ENCODE peak calls at places on chromosomes 7 and 10, in ten cellular contexts. One of them, this sample, is unnamed.

GRCh38 chr10:109914966-109915365 is 8.3 kb downstream of the XPNPEP1 start:
- DNase-seq in IMR-90: peak; percentile 96
- DNase-seq in uterus: peak; percentile 70
- DNase-seq in fibroblast of pulmonary artery: peak; percentile 86
- DNase-seq in CD8-positive, alpha-beta T cell: no peak
- DNase-seq in mammary epithelial cell: peak; percentile 91
- DNase-seq in NB4: peak; percentile 92
- DNase-seq in brain microvascular endothelial cell: peak; percentile 82
- DNase-seq in prostate gland: no peak
- DNase-seq in kidney epithelial cell: peak; percentile 86
- DNase-seq in this sample: peak; percentile 51

GRCh38 chr7:136657332-136657942 is 211.0 kb upstream of the CHRM2 start:
- DNase-seq in fibroblast of pulmonary artery: no peak
- DNase-seq in mammary epithelial cell: no peak
- DNase-seq in NB4: no peak
- DNase-seq in brain microvascular endothelial cell: no peak
- DNase-seq in uterus: no peak
- DNase-seq in CD8-positive, alpha-beta T cell: no peak
- DNase-seq in IMR-90: peak; percentile 8
- DNase-seq in prostate gland: no peak
- DNase-seq in kidney epithelial cell: no peak
- DNase-seq in this sample: no peak

GRCh38 chr10:67812007-67812406 is 26.0 kb downstream of the DNAJC12 start:
- DNase-seq in mammary epithelial cell: no peak
- DNase-seq in uterus: no peak
- DNase-seq in prostate gland: no peak
- DNase-seq in IMR-90: no peak
- DNase-seq in kidney epithelial cell: no peak
- DNase-seq in fibroblast of pulmonary artery: no peak
- DNase-seq in NB4: no peak
- DNase-seq in brain microvascular endothelial cell: no peak
- DNase-seq in CD8-positive, alpha-beta T cell: no peak
- DNase-seq in this sample: no peak

GRCh38 chr10:3805791-3806381 is 20.9 kb upstream of the KLF6 start:
- DNase-seq in CD8-positive, alpha-beta T cell: no peak
- DNase-seq in mammary epithelial cell: peak; percentile 90
- DNase-seq in uterus: peak; percentile 70
- DNase-seq in fibroblast of pulmonary artery: peak; percentile 88
- DNase-seq in prostate gland: no peak
- DNase-seq in brain microvascular endothelial cell: peak; percentile 89
- DNase-seq in kidney epithelial cell: no peak
- DNase-seq in NB4: peak; percentile 89
- DNase-seq in IMR-90: peak; percentile 77
- DNase-seq in this sample: peak; percentile 75

GRCh38 chr10:30417301-30417700 is 16.7 kb upstream of the MAP3K8 start:
- DNase-seq in IMR-90: no peak
- DNase-seq in brain microvascular endothelial cell: no peak
- DNase-seq in kidney epithelial cell: no peak
- DNase-seq in CD8-positive, alpha-beta T cell: no peak
- DNase-seq in NB4: no peak
- DNase-seq in fibroblast of pulmonary artery: no peak
- DNase-seq in prostate gland: no peak
- DNase-seq in uterus: no peak
- DNase-seq in mammary epithelial cell: no peak
- DNase-seq in this sample: no peak

GRCh38 chr10:51397244-51397643 is 302.2 kb downstream of the CSTF2T start:
- DNase-seq in uterus: no peak
- DNase-seq in NB4: no peak
- DNase-seq in kidney epithelial cell: no peak
- DNase-seq in mammary epithelial cell: no peak
- DNase-seq in CD8-positive, alpha-beta T cell: no peak
- DNase-seq in brain microvascular endothelial cell: no peak
- DNase-seq in prostate gland: no peak
- DNase-seq in IMR-90: no peak
- DNase-seq in fibroblast of pulmonary artery: no peak
- DNase-seq in this sample: no peak

GRCh38 chr7:96709381-96710228 is at the start of gene SEM1:
- DNase-seq in prostate gland: peak; percentile 89
- DNase-seq in kidney epithelial cell: peak; percentile 59
- DNase-seq in uterus: peak; percentile 83
- DNase-seq in IMR-90: peak; percentile 84
- DNase-seq in NB4: peak; percentile 92
- DNase-seq in fibroblast of pulmonary artery: peak; percentile 91
- DNase-seq in mammary epithelial cell: peak; percentile 81
- DNase-seq in CD8-positive, alpha-beta T cell: peak; percentile 56
- DNase-seq in brain microvascular endothelial cell: peak; percentile 75
- DNase-seq in this sample: peak; percentile 89

GRCh38 chr7:50379082-50379481 is 71.1 kb downstream of the FIGNL1 start:
- DNase-seq in fibroblast of pulmonary artery: no peak
- DNase-seq in IMR-90: no peak
- DNase-seq in prostate gland: peak; percentile 59
- DNase-seq in uterus: no peak
- DNase-seq in mammary epithelial cell: peak; percentile 98
- DNase-seq in kidney epithelial cell: no peak
- DNase-seq in CD8-positive, alpha-beta T cell: no peak
- DNase-seq in brain microvascular endothelial cell: no peak
- DNase-seq in NB4: no peak
- DNase-seq in this sample: no peak

GRCh38 chr7:40586197-40586596 is 451.4 kb downstream of the SUGCT start:
- DNase-seq in kidney epithelial cell: peak; percentile 48
- DNase-seq in prostate gland: no peak
- DNase-seq in IMR-90: peak; percentile 83
- DNase-seq in brain microvascular endothelial cell: peak; percentile 79
- DNase-seq in fibroblast of pulmonary artery: peak; percentile 75
- DNase-seq in NB4: peak; percentile 28
- DNase-seq in CD8-positive, alpha-beta T cell: no peak
- DNase-seq in uterus: no peak
- DNase-seq in mammary epithelial cell: peak; percentile 50
- DNase-seq in this sample: no peak

GRCh38 chr10:95208702-95209391 is 14.8 kb downstream of the ACSM6 start:
- DNase-seq in fibroblast of pulmonary artery: peak; percentile 28
- DNase-seq in prostate gland: no peak
- DNase-seq in kidney epithelial cell: no peak
- DNase-seq in IMR-90: no peak
- DNase-seq in mammary epithelial cell: no peak
- DNase-seq in uterus: no peak
- DNase-seq in brain microvascular endothelial cell: no peak
- DNase-seq in CD8-positive, alpha-beta T cell: no peak
- DNase-seq in NB4: peak; percentile 6
- DNase-seq in this sample: no peak

GRCh38 chr10:95214369-95214768 is 20.3 kb downstream of the ACSM6 start:
- DNase-seq in fibroblast of pulmonary artery: no peak
- DNase-seq in brain microvascular endothelial cell: no peak
- DNase-seq in CD8-positive, alpha-beta T cell: no peak
- DNase-seq in mammary epithelial cell: peak; percentile 59
- DNase-seq in NB4: no peak
- DNase-seq in kidney epithelial cell: no peak
- DNase-seq in prostate gland: no peak
- DNase-seq in IMR-90: no peak
- DNase-seq in uterus: no peak
- DNase-seq in this sample: no peak

GRCh38 chr10:95214793-95215192 is 20.8 kb downstream of the ACSM6 start:
- DNase-seq in NB4: no peak
- DNase-seq in uterus: no peak
- DNase-seq in IMR-90: peak; percentile 76
- DNase-seq in CD8-positive, alpha-beta T cell: no peak
- DNase-seq in brain microvascular endothelial cell: peak; percentile 49
- DNase-seq in prostate gland: no peak
- DNase-seq in mammary epithelial cell: peak; percentile 92
- DNase-seq in fibroblast of pulmonary artery: peak; percentile 33
- DNase-seq in kidney epithelial cell: peak; percentile 56
- DNase-seq in this sample: no peak

GRCh38 chr10:95211606-95212279 is 17.7 kb downstream of the ACSM6 start:
- DNase-seq in uterus: no peak
- DNase-seq in kidney epithelial cell: no peak
- DNase-seq in NB4: no peak
- DNase-seq in prostate gland: no peak
- DNase-seq in fibroblast of pulmonary artery: no peak
- DNase-seq in CD8-positive, alpha-beta T cell: no peak
- DNase-seq in IMR-90: peak; percentile 13
- DNase-seq in brain microvascular endothelial cell: no peak
- DNase-seq in mammary epithelial cell: peak; percentile 55
- DNase-seq in this sample: no peak

DNA sequence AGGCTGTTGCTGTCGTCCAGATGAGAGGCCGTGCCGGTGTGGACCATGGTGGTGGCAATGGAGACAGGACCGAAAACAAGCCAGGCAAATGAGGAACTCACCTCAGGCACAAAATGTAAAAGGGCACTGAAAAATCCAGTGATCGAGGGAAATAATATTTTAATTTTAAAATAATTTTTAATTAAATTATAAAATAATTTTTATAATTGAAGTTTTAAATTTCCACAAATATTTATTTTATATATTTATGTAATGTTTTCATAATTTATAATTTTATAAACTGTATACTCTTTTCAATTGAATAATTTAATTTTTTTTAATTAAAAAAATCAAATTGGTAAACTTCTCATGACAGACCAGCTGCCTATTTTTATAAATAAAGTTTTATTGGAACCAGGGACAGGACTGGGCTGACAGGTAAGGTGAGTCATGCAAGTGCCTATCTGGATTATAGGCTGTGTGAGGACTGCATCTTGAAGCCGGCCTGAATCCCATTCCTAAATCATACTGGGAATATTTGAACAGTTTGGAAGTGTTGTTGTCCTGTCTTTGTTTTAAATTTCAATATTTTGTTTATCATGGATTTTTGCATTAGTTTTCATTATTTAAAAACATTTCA is 15.6 kb downstream of the ACSM6 start:
- DNase-seq in NB4: no peak
- DNase-seq in prostate gland: no peak
- DNase-seq in kidney epithelial cell: no peak
- DNase-seq in mammary epithelial cell: no peak
- DNase-seq in IMR-90: no peak
- DNase-seq in uterus: no peak
- DNase-seq in CD8-positive, alpha-beta T cell: no peak
- DNase-seq in fibroblast of pulmonary artery: no peak
- DNase-seq in brain microvascular endothelial cell: no peak
- DNase-seq in this sample: no peak
- TF ChIP-seq CTCF in NB4: no peak
- TF ChIP-seq CTCF in prostate gland: no peak
- TF ChIP-seq CTCF in kidney epithelial cell: no peak
- TF ChIP-seq CTCF in mammary epithelial cell: no peak
- TF ChIP-seq CTCF in IMR-90: no peak
- TF ChIP-seq CTCF in uterus: no peak
- TF ChIP-seq CTCF in CD8-positive, alpha-beta T cell: no peak
- TF ChIP-seq CTCF in fibroblast of pulmonary artery: no peak
- TF ChIP-seq CTCF in brain microvascular endothelial cell: no peak
- TF ChIP-seq CTCF in this sample: no peak

DNA sequence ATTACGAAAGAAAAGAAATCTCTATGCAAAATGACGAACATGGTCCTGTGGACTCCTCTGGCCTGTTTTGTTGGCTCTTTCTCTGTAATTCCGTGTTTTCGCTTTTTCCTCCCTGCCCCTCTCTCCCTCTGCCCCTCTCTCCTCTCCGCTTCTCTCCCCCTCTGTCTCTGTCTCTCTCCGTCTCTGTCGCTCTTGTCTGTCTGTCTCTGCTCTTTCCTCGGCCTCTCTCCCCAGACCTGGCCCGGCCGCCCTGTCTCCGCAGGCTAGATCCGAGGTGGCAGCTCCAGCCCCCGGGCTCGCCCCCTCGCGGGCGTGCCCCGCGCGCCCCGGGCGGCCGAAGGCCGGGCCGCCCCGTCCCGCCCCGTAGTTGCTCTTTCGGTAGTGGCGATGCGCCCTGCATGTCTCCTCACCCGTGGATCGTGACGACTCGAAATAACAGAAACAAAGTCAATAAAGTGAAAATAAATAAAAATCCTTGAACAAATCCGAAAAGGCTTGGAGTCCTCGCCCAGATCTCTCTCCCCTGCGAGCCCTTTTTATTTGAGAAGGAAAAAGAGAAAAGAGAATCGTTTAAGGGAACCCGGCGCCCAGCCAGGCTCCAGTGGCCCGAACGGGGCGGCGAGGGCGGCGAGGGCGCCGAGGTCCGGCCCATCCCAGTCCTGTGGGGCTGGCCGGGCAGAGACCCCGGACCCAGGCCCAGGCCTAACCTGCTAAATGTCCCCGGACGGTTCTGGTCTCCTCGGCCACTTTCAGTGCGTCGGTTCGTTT is 83.5 kb upstream of the SLF2 start:
- DNase-seq in prostate gland: no peak
- DNase-seq in fibroblast of pulmonary artery: no peak
- DNase-seq in NB4: no peak
- DNase-seq in kidney epithelial cell: no peak
- DNase-seq in CD8-positive, alpha-beta T cell: no peak
- DNase-seq in mammary epithelial cell: no peak
- DNase-seq in brain microvascular endothelial cell: no peak
- DNase-seq in uterus: no peak
- DNase-seq in IMR-90: no peak
- DNase-seq in this sample: no peak
- H3K4me3 ChIP-seq in prostate gland: peak overlapping the region; percentile 15
- H3K4me3 ChIP-seq in fibroblast of pulmonary artery: no peak overlapping the region
- H3K4me3 ChIP-seq in NB4: no peak overlapping the region
- H3K4me3 ChIP-seq in kidney epithelial cell: no peak overlapping the region
- H3K4me3 ChIP-seq in CD8-positive, alpha-beta T cell: peak overlapping the region; percentile 52
- H3K4me3 ChIP-seq in mammary epithelial cell: no peak overlapping the region
- H3K4me3 ChIP-seq in brain microvascular endothelial cell: no peak overlapping the region
- H3K4me3 ChIP-seq in uterus: no peak overlapping the region
- H3K4me3 ChIP-seq in IMR-90: peak overlapping the region; percentile 4
- H3K4me3 ChIP-seq in this sample: no peak overlapping the region

DNA sequence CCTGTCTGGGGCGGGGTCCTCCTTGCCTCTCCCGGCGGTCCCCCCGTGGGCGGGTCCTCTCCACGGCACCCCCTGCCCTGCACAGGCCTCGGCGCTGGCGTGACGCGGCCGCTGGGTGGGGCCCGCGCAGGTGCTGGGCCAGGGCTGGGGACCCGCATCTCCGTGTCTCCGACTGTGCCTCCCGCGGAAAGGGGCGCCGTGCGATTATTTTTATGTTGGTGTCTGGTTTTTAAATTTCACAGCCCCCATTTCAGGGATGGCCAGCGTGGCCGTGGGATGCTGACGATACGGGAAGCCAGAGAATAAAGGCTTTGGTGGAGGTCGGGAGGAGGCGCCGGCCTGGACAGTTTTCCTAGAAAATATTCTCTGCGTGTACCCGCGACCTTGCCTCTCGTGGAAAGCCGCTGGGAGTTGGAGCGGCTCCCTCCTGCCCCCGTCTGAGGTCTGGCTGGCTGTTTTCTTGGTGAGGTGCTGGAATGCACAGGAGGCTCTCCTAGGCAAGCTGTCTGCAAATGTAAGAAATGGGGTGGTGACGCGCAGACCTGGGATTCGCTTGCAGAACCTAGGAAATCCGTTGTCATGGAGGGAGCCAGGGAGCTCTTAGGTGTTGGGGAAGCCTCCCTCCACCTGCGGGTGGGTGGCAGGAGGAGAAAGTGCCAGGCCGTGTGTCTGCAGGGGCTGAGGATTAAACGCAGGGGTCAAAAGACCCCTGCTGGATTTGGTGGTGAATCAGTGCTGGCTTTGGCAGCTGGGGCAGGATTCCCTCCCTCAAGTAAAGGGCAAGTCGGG is 28.7 kb upstream of the JAKMIP3 start:
- DNase-seq in uterus: no peak
- DNase-seq in brain microvascular endothelial cell: no peak
- DNase-seq in fibroblast of pulmonary artery: no peak
- DNase-seq in mammary epithelial cell: no peak
- DNase-seq in kidney epithelial cell: no peak
- DNase-seq in prostate gland: peak; percentile 31
- DNase-seq in CD8-positive, alpha-beta T cell: no peak
- DNase-seq in IMR-90: no peak
- DNase-seq in NB4: no peak
- DNase-seq in this sample: no peak
- TF ChIP-seq CTCF in uterus: no peak
- TF ChIP-seq CTCF in brain microvascular endothelial cell: no peak
- TF ChIP-seq CTCF in fibroblast of pulmonary artery: no peak
- TF ChIP-seq CTCF in mammary epithelial cell: no peak
- TF ChIP-seq CTCF in kidney epithelial cell: no peak
- TF ChIP-seq CTCF in prostate gland: peak; percentile 6
- TF ChIP-seq CTCF in CD8-positive, alpha-beta T cell: no peak
- TF ChIP-seq CTCF in IMR-90: no peak
- TF ChIP-seq CTCF in NB4: no peak
- TF ChIP-seq CTCF in this sample: no peak

GRCh38 chr7:99469381-99470065 is 3.2 kb upstream of the ZNF789 start:
- DNase-seq in uterus: no peak
- DNase-seq in CD8-positive, alpha-beta T cell: no peak
- DNase-seq in fibroblast of pulmonary artery: no peak
- DNase-seq in NB4: no peak
- DNase-seq in mammary epithelial cell: no peak
- DNase-seq in prostate gland: no peak
- DNase-seq in kidney epithelial cell: no peak
- DNase-seq in IMR-90: no peak
- DNase-seq in brain microvascular endothelial cell: no peak
- DNase-seq in this sample: no peak
- H3K4me3 ChIP-seq in uterus: no peak overlapping the region
- H3K4me3 ChIP-seq in CD8-positive, alpha-beta T cell: no peak overlapping the region
- H3K4me3 ChIP-seq in fibroblast of pulmonary artery: no peak overlapping the region
- H3K4me3 ChIP-seq in NB4: no peak overlapping the region
- H3K4me3 ChIP-seq in mammary epithelial cell: no peak overlapping the region
- H3K4me3 ChIP-seq in prostate gland: no peak overlapping the region
- H3K4me3 ChIP-seq in kidney epithelial cell: no peak overlapping the region
- H3K4me3 ChIP-seq in IMR-90: no peak overlapping the region
- H3K4me3 ChIP-seq in brain microvascular endothelial cell: no peak overlapping the region
- H3K4me3 ChIP-seq in this sample: no peak overlapping the region

This sample was measured in GM12865.